ENCODE peak calls at places on chromosomes 3 and 15, in six cellular contexts. T is adrenal gland, C is tibial nerve, R is transverse colon, W is heart left ventricle, U is upper lobe of left lung. O is an unnamed sample. For H3K4me1, the result is how much of the 10 kb centered on the place peaks cover.

GRCh38 chr3:188046561-188047213 is 107.3 kb upstream of the LPP start:
- DNase-seq in T (no peak), U (no peak), R (no peak), C (no peak), W (no peak), O (no peak)

GRCh38 chr3:172343117-172343516 is 105.1 kb downstream of the GHSR start:
- DNase-seq in T (no peak), W (no peak), U (no peak), R (no peak), C (no peak), O (no peak)

GRCh38 chr3:36211656-36211999 is 168.7 kb upstream of the STAC start:
- DNase-seq in R (no peak), W (no peak), C (no peak), U (no peak), T (no peak), O (no peak)

GRCh38 chr15:92495468-92495867 is 101.8 kb downstream of the ST8SIA2 start:
- DNase-seq in R (no peak), W (no peak), C (no peak), T (no peak), U (no peak), O (no peak)

GRCh38 chr3:100100454-100100853 is 13.8 kb downstream of the FILIP1L start:
- DNase-seq in R (no peak), U (no peak), T (no peak), C (no peak), W (no peak), O (no peak)

GRCh38 chr3:197950661-197951029 is 655 bp downstream of the RPL35A start:
- DNase-seq in C (no peak), R (no peak), T (no peak), W (no peak), U (no peak), O (no peak)

GRCh38 chr3:14761121-14761672 is 57.6 kb upstream of the FGD5 start:
- DNase-seq in C (no peak), U (no peak), T (no peak), W (no peak), R (no peak), O (no peak)

GRCh38 chr3:95655363-95655986 is 1158.9 kb upstream of the EPHA6 start:
- DNase-seq in W (no peak), T (no peak), U (peak), C (no peak), R (no peak), O (no peak)

GRCh38 chr3:105444725-105445124 is 78.0 kb downstream of the ALCAM start:
- DNase-seq in U (no peak), C (no peak), W (no peak), R (no peak), T (no peak), O (no peak)

GRCh38 chr15:92101706-92102434 is 248.4 kb downstream of the SLCO3A1 start:
- DNase-seq in C (no peak), U (no peak), T (no peak), R (no peak), W (no peak), O (no peak)

GRCh38 chr3:94336076-94336741 is 273.3 kb downstream of the NSUN3 start:
- DNase-seq in T (no peak), U (no peak), W (no peak), C (no peak), R (peak), O (no peak)

GRCh38 chr15:66860844-66861243 is 158.8 kb downstream of the SMAD6 start:
- DNase-seq in U (no peak), C (no peak), T (peak), W (peak), R (no peak), O (no peak)

GRCh38 chr3:57778499-57778898 is 22.4 kb downstream of the SLMAP start:
- DNase-seq in C (no peak), R (no peak), T (no peak), U (no peak), W (no peak), O (no peak)

GRCh38 chr3:48186993-48187578 is 1.1 kb downstream of the CDC25A start:
- DNase-seq in W (no peak), T (no peak), C (no peak), R (no peak), U (no peak), O (no peak)

GRCh38 chr3:197874064-197874463 is 75.9 kb upstream of the RPL35A start:
- DNase-seq in T (no peak), R (no peak), W (no peak), C (no peak), U (no peak), O (no peak)

GRCh38 chr3:137259089-137259488 is 301.3 kb downstream of the IL20RB start:
- DNase-seq in R (no peak), T (no peak), W (no peak), C (no peak), U (no peak), O (no peak)

GRCh38 chr15:94524565-94524964 is 293.2 kb downstream of the MCTP2 start:
- DNase-seq in R (peak), T (no peak), W (no peak), U (no peak), C (no peak), O (no peak)

GRCh38 chr3:158768881-158769518 is 32.9 kb upstream of the MFSD1 start:
- DNase-seq in U (no peak), T (no peak), W (peak), C (no peak), R (peak), O (no peak)

GRCh38 chr15:64046347-64047153 is at the start of gene DAPK2:
- DNase-seq in U (peak), W (peak), T (peak), R (peak), C (peak), O (peak)

GRCh38 chr3:52533623-52534280 is at the start of gene NT5DC2:
- DNase-seq in W (peak), C (peak), U (peak), R (peak), T (peak), O (peak)
- TF ChIP-seq POLR2A in W (no peak), C (no peak), U (no peak), R (no peak), T (no peak), O (no peak)

GRCh38 chr3:79019137-79019923 is 748.5 kb downstream of the ROBO1 start:
- DNase-seq in W (peak), T (peak), U (peak), R (peak), C (peak), O (peak)

GRCh38 chr3:79016587-79017380 is 751.0 kb downstream of the ROBO1 start:
- DNase-seq in W (no peak), C (no peak), U (no peak), T (no peak), R (no peak), O (no peak)

GRCh38 chr3:79018671-79019136 is 749.1 kb downstream of the ROBO1 start:
- DNase-seq in U (peak), R (peak), T (peak), W (peak), C (no peak), O (peak)

GRCh38 chr3:79015854-79016253 is 751.9 kb downstream of the ROBO1 start:
- DNase-seq in C (no peak), R (no peak), W (no peak), T (no peak), U (no peak), O (no peak)

GRCh38 chr3:79019924-79020173 is 747.9 kb downstream of the ROBO1 start:
- DNase-seq in T (no peak), W (no peak), C (no peak), U (no peak), R (no peak), O (no peak)
- H3K27ac ChIP-seq in T (no peak), W (no peak), C (no peak), U (no peak), R (peak), O (no peak)

DNA sequence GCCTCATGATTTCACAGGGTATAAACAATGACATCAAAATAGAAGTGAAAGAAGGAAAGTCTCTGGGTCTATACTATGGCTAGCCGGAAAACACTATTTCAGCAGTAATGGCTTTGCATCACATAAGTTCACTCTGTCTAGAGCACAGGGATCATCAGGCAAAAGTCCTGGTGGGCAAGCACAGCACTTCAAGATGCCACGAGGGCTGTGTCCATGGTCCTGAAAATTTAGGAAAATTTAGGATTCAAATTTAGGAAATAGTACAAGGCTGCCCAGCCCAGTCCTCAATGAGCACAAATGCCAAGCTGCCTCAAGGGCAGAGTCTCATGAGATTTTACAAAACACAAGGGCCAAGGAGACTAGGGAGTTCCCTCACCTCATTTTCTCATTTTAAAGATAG is 54.1 kb downstream of the RORA start:
- DNase-seq in C (no peak), U (no peak), R (no peak), W (no peak), T (no peak), O (no peak)
- H3K4me1 ChIP-seq in C (under half), U (under half), R (under half), W (under half), T (under half), O (under half)

GRCh38 chr15:75455424-75455981 is 4.0 kb upstream of the SIN3A start:
- DNase-seq in T (peak), R (peak), U (peak), C (peak), W (peak), O (peak)
- TF ChIP-seq POLR2A in T (no peak), R (peak), U (peak), C (peak), W (no peak), O (peak)

GRCh38 chr3:128734523-128735189 is 8.7 kb downstream of the RAB7A start:
- DNase-seq in U (no peak), W (no peak), T (no peak), C (no peak), R (no peak), O (no peak)

GRCh38 chr3:128730521-128730920 is 4.5 kb downstream of the RAB7A start:
- DNase-seq in W (no peak), C (no peak), R (no peak), U (no peak), T (no peak), O (no peak)

GRCh38 chr3:128735884-128736283 is 9.9 kb downstream of the RAB7A start:
- DNase-seq in C (no peak), U (no peak), R (no peak), W (no peak), T (no peak), O (no peak)

GRCh38 chr3:128736598-128736997 is 10.6 kb downstream of the RAB7A start:
- DNase-seq in W (no peak), T (peak), U (no peak), R (no peak), C (no peak), O (no peak)

DNA sequence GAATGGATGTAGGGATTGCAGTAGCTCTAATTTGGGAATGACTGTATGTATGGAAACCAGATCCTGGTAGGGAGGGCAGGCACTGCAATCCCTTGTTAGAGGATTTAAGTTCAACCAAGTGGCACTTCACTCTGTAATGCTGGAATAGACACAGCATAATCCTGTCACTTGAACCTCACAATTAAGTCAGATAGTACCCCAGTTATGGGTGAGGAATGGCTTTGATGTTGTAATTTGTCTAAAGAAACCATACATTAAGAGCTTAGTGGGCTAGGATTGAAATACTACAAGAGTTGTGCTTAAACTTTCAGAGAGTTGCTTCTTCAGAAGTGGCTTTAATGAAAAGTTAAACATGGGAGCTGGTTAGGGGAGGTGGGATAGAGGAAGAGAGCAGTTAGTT is 9.3 kb downstream of the RAB7A start:
- DNase-seq in T (no peak), R (no peak), C (no peak), U (no peak), W (no peak), O (no peak)
- H3K27ac ChIP-seq in T (no peak), R (peak), C (no peak), U (no peak), W (no peak), O (no peak)

GRCh38 chr3:12944849-12945248 is 103.5 kb upstream of the RPL32 start:
- DNase-seq in C (no peak), T (no peak), R (no peak), U (no peak), W (no peak), O (no peak)
- H3K4me1 ChIP-seq in C (half or more), T (half or more), R (under half), U (under half), W (half or more), O (under half)

GRCh38 chr15:60592386-60593339 is 113.7 kb upstream of the ICE2 start:
- DNase-seq in R (peak), C (peak), W (peak), U (peak), T (peak), O (peak)
- TF ChIP-seq POLR2A in R (peak), C (peak), W (no peak), U (peak), T (peak), O (peak)

GRCh38 chr3:129595544-129596193 is 10.8 kb downstream of the PLXND1 start:
- DNase-seq in W (no peak), R (no peak), T (no peak), U (no peak), C (no peak), O (no peak)
- H3K27ac ChIP-seq in W (peak), R (peak), T (peak), U (peak), C (peak), O (peak)

DNA sequence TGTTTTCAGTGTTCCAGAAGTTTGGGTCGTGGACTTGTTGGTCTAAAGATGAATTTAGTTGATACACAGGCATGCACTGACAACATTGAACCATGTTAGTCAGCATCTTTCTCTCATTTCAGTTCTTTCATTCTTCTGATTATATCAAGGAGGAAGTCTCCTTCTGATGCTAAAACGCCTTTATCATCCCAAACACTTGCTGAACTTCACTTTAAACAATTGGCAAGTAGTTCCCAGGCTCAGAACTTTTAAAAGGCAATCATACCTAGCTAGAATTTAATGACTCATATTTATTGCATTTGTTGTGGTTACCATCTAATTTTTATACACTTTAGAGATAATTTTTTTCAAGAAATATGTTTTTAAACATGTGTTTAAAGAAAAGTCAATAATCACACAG is 15.9 kb downstream of the LMCD1 start:
- DNase-seq in U (no peak), T (no peak), W (no peak), C (no peak), R (no peak), O (no peak)
- H3K4me1 ChIP-seq in U (under half), T (under half), W (under half), C (under half), R (under half), O (under half)

GRCh38 chr15:56243117-56243773 is 434 bp downstream of the RFX7 start:
- DNase-seq in R (peak), T (peak), U (peak), C (no peak), W (peak), O (peak)
- TF ChIP-seq POLR2A in R (no peak), T (no peak), U (no peak), C (no peak), W (no peak), O (no peak)